ENCODE peak calls at places on chromosomes 12 and 14, in nine cellular contexts. E is GM12865, D is stomach, S is body of pancreas, A is progenitor cell of endocrine pancreas, V is cardiac muscle cell, W is fibroblast of the aortic adventitia, O is foreskin fibroblast, X is B cell. F is an unnamed sample.

GRCh38 chr14:103311171-103311997 is 22.7 kb upstream of the EIF5 start:
- DNase-seq in E (no peak), A (no peak), X (no peak), W (no peak), O (no peak), S (no peak), V (no peak), D (no peak), F (no peak)

GRCh38 chr12:7994731-7995205 is 37.7 kb upstream of the FOXJ2 start:
- DNase-seq in W (peak; percentile 96), A (no peak), X (no peak), S (no peak), V (no peak), O (peak; percentile 91), E (no peak), D (no peak), F (no peak)

GRCh38 chr14:20970983-20971704 is 15.9 kb downstream of the RNASE2 start:
- DNase-seq in S (peak; percentile 89), E (peak; percentile 84), W (peak; percentile 81), A (peak; percentile 80), V (peak; percentile 93), D (peak; percentile 87), O (peak; percentile 93), X (peak; percentile 89), F (peak; percentile 87)

GRCh38 chr12:42670719-42671118 is 81.2 kb upstream of the PRICKLE1 start:
- DNase-seq in S (no peak), D (no peak), A (no peak), O (no peak), X (no peak), W (no peak), E (no peak), V (no peak), F (no peak)

GRCh38 chr12:93484315-93484981 is 17.1 kb downstream of the MRPL42 start:
- DNase-seq in E (no peak), V (no peak), X (no peak), W (no peak), O (peak; percentile 71), A (no peak), D (no peak), S (no peak), F (no peak)

GRCh38 chr12:107439101-107439738 is 246.4 kb upstream of the PWP1 start:
- DNase-seq in W (no peak), O (no peak), S (no peak), D (no peak), X (no peak), V (no peak), E (no peak), A (no peak), F (no peak)

GRCh38 chr14:75876526-75876925 is 105.3 kb downstream of the TGFB3 start:
- DNase-seq in O (no peak), X (no peak), S (peak; percentile 41), A (no peak), D (no peak), E (no peak), W (peak; percentile 71), V (no peak), F (no peak)

GRCh38 chr12:117012189-117012805 is 86.9 kb downstream of the TESC start:
- DNase-seq in O (peak; percentile 20), D (no peak), W (peak; percentile 47), X (no peak), S (no peak), E (no peak), A (no peak), V (no peak), F (no peak)

GRCh38 chr14:50770586-50770985 is 60.4 kb downstream of the NIN start:
- DNase-seq in S (peak; percentile 35), E (no peak), X (no peak), D (no peak), V (no peak), W (no peak), A (no peak), O (no peak), F (no peak)

GRCh38 chr14:50775357-50775756 is 55.6 kb downstream of the NIN start:
- DNase-seq in X (no peak), O (peak; percentile 83), A (no peak), S (no peak), D (no peak), V (no peak), E (no peak), W (peak; percentile 87), F (no peak)

GRCh38 chr12:79344855-79345840 is 345.6 kb downstream of the PAWR start:
- DNase-seq in S (no peak), W (peak; percentile 34), A (peak; percentile 17), D (no peak), X (peak; percentile 21), V (peak; percentile 62), O (peak; percentile 46), E (peak; percentile 57), F (peak; percentile 18)
- TF ChIP-seq CTCF in S (peak; percentile 36), W (peak; percentile 50), A (peak; percentile 79), D (peak; percentile 32), X (no peak), V (peak; percentile 35), O (peak; percentile 61), E (peak; percentile 53), F (peak; percentile 75)

DNA sequence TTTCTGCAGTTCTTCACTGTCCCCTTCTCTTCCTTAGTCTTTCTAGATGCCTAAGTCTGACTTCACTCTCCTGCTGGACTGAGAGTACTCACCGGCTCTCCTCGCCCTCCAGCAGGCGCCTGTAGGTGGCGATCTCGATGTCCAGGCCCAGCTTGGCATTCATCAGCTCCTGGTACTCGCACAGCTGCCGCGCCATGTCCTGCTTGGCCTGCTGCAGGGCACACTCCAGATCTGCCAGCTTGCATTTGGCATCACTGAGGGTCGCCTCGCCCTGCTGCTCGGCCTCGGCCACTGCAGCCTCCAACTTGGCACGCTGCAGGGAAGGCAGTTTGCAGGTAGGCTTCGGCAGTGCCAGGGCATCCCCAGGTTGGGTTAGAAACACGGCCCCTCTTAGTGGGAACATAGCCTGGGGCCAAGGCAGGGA is 5.2 kb downstream of the KRT84 start:
- DNase-seq in D (peak; percentile 57), S (peak; percentile 59), E (no peak), W (peak; percentile 9), X (no peak), A (no peak), V (peak; percentile 48), O (peak; percentile 30), F (peak; percentile 27)
- TF ChIP-seq CTCF in D (peak; percentile 34), S (peak; percentile 47), E (peak; percentile 28), W (peak; percentile 55), X (no peak), A (peak; percentile 52), V (peak; percentile 75), O (peak; percentile 51), F (peak; percentile 51)

GRCh38 chr12:125033296-125033695 is 31.9 kb upstream of the AACS start:
- DNase-seq in X (no peak), E (no peak), D (no peak), S (no peak), O (no peak), V (no peak), A (no peak), W (no peak), F (no peak)

GRCh38 chr12:125038976-125039625 is 26.1 kb upstream of the AACS start:
- DNase-seq in S (no peak), D (no peak), A (no peak), V (no peak), X (no peak), O (no peak), E (no peak), W (no peak), F (no peak)
- TF ChIP-seq CTCF in S (no peak), D (no peak), A (no peak), V (no peak), X (no peak), O (peak; percentile 5), E (no peak), W (no peak), F (no peak)

GRCh38 chr14:106208794-106209193 is 682.4 kb downstream of the TMEM121 start:
- DNase-seq in S (no peak), O (no peak), V (no peak), A (no peak), X (no peak), E (no peak), W (no peak), D (no peak), F (no peak)

GRCh38 chr14:106209745-106210144 is 683.4 kb downstream of the TMEM121 start:
- DNase-seq in V (no peak), A (no peak), D (no peak), E (no peak), S (no peak), W (no peak), X (no peak), O (no peak), F (no peak)

GRCh38 chr14:106211489-106211888 is 685.1 kb downstream of the TMEM121 start:
- DNase-seq in A (no peak), E (no peak), D (no peak), X (no peak), S (no peak), W (no peak), O (no peak), V (no peak), F (no peak)

GRCh38 chr14:106207316-106207715 is 680.9 kb downstream of the TMEM121 start:
- DNase-seq in W (no peak), A (no peak), X (no peak), S (no peak), D (no peak), O (no peak), E (no peak), V (no peak), F (no peak)

DNA sequence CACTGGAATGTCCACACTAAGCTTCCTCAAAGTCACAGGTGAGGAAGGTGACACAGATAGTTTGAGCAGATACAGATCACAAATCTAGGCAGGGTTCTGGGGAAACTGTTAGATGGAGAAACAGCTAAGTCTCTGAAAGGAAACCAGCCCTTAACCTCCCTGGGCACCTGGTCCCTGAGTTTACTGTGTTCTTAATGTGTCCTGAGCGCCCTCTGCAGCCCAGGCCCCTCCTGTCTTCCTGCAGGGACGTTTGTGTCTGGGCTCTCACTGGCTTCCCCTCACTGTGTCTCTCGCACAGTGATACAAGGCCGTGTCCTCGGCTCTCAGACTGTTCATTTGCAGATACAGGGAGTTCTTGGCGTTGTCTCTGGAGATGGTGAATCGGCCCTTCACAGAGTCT is 684.3 kb downstream of the TMEM121 start:
- DNase-seq in V (no peak), X (no peak), E (peak; percentile 8), S (no peak), A (no peak), W (no peak), O (no peak), D (no peak), F (no peak)
- TF ChIP-seq CTCF in V (no peak), X (no peak), E (peak; percentile 9), S (no peak), A (no peak), W (no peak), O (no peak), D (no peak), F (no peak)

DNA sequence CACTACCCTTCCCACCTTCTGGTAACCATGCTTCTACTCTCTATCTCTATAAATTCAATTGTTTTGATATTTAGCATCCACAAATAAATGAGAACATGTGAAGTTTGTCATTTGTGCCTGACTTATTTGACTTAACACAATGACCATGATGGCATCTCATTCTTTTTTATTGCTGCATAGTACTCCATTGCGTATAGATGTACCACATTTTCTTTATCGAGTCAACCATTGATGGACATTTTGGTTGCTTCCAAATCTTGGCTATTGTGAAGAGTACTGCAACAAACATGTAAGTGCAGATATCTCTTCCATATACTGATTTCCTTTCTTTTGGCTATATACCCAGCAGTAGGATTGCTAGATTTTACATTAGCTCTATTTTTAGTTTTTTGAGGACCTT is 73.6 kb downstream of the PTPRQ start:
- DNase-seq in D (no peak), V (no peak), A (no peak), X (no peak), O (no peak), S (no peak), E (no peak), W (no peak), F (no peak)
- TF ChIP-seq CTCF in D (no peak), V (no peak), A (no peak), X (no peak), O (no peak), S (no peak), E (no peak), W (no peak), F (no peak)